ENCODE peak calls at places on chromosomes 7 and 10, in ten cellular contexts. T, N, G, M, Q, S, I, X, K and W are unnamed samples.

GRCh38 chr10:60281792-60282353 is 107.8 kb downstream of the ANK3 start:
- DNase-seq in G (no peak), K (no peak), S (no peak), M (no peak), I (no peak), Q (no peak), N (peak; percentile 14), T (no peak), X (no peak), W (no peak)

GRCh38 chr7:159032753-159033472 is 111.8 kb downstream of the VIPR2 start:
- DNase-seq in K (no peak), X (no peak), T (no peak), I (no peak), N (no peak), Q (no peak), G (no peak), S (no peak), M (no peak), W (no peak)

GRCh38 chr10:24762161-24762924 is 38.7 kb upstream of the ARHGAP21 start:
- DNase-seq in Q (no peak), S (no peak), G (no peak), X (no peak), T (no peak), K (no peak), M (no peak), I (no peak), N (no peak), W (no peak)

GRCh38 chr7:115230882-115231508 is 309.1 kb downstream of the MDFIC start:
- DNase-seq in K (peak; percentile 21), N (no peak), I (no peak), S (no peak), G (peak; percentile 74), M (no peak), Q (peak; percentile 15), T (no peak), X (no peak), W (no peak)

GRCh38 chr7:99224263-99224947 is 16.5 kb upstream of the KPNA7 start:
- DNase-seq in Q (peak; percentile 90), X (no peak), T (no peak), N (no peak), S (no peak), I (peak; percentile 81), G (no peak), M (no peak), K (no peak), W (no peak)

GRCh38 chr7:158821173-158822021 is 7.9 kb downstream of the ESYT2 start:
- DNase-seq in M (no peak), K (no peak), N (no peak), S (no peak), I (no peak), Q (peak; percentile 80), X (no peak), G (no peak), T (no peak), W (no peak)

GRCh38 chr7:117741962-117742361 is 131.3 kb downstream of the CTTNBP2 start:
- DNase-seq in X (no peak), T (no peak), N (no peak), I (no peak), S (no peak), K (no peak), Q (no peak), G (peak; percentile 53), M (no peak), W (no peak)

GRCh38 chr7:16989883-16990413 is 108.2 kb upstream of the AGR3 start:
- DNase-seq in K (no peak), T (no peak), X (peak; percentile 10), S (no peak), Q (peak; percentile 92), I (no peak), N (no peak), G (peak; percentile 61), M (peak; percentile 10), W (no peak)

GRCh38 chr10:87675396-87676376 is 16.0 kb downstream of the PAPSS2 start:
- DNase-seq in M (no peak), I (no peak), K (no peak), G (peak; percentile 59), T (no peak), X (no peak), Q (peak; percentile 73), N (no peak), S (no peak), W (no peak)

GRCh38 chr10:78301891-78302738 is 268.5 kb downstream of the RPS24 start:
- DNase-seq in K (no peak), Q (peak; percentile 11), T (no peak), S (no peak), I (no peak), X (no peak), G (no peak), M (no peak), N (no peak), W (no peak)

GRCh38 chr7:31465285-31465684 is 48.6 kb upstream of the ITPRID1 start:
- DNase-seq in Q (no peak), T (no peak), S (no peak), N (no peak), I (no peak), M (no peak), X (no peak), K (no peak), G (no peak), W (no peak)

GRCh38 chr10:132487241-132488135 is 50.1 kb upstream of the INPP5A start:
- DNase-seq in K (no peak), T (no peak), I (peak; percentile 67), X (no peak), N (no peak), G (no peak), S (no peak), Q (peak; percentile 84), M (no peak), W (no peak)

GRCh38 chr10:18436902-18437301 is 214.5 kb downstream of the NSUN6 start:
- DNase-seq in Q (no peak), S (no peak), G (no peak), T (no peak), X (no peak), M (no peak), I (no peak), N (no peak), K (no peak), W (no peak)

GRCh38 chr10:97510686-97511085 is 12.0 kb downstream of the UBTD1 start:
- DNase-seq in S (no peak), Q (no peak), T (no peak), K (no peak), N (no peak), I (no peak), M (no peak), G (no peak), X (no peak), W (no peak)
- H3K27me3 ChIP-seq in S (no peaks in the 10 kb centered on the region), Q (no peaks in the 10 kb centered on the region), T (no peaks in the 10 kb centered on the region), K (no peaks in the 10 kb centered on the region), N (no peaks in the 10 kb centered on the region), I (no peaks in the 10 kb centered on the region), M (no peaks in the 10 kb centered on the region), G (no peaks in the 10 kb centered on the region), X (no peaks in the 10 kb centered on the region), W (no peaks in the 10 kb centered on the region)

GRCh38 chr7:54292171-54292925 is 249.8 kb upstream of the VSTM2A start:
- DNase-seq in S (no peak), T (no peak), Q (no peak), K (no peak), N (no peak), I (no peak), G (no peak), X (no peak), M (no peak), W (no peak)
- H3K27me3 ChIP-seq in S (no peaks in the 10 kb centered on the region), T (no peaks in the 10 kb centered on the region), Q (no peaks in the 10 kb centered on the region), K (no peaks in the 10 kb centered on the region), N (no peaks in the 10 kb centered on the region), I (no peaks in the 10 kb centered on the region), G (no peaks in the 10 kb centered on the region), X (no peaks in the 10 kb centered on the region), M (no peaks in the 10 kb centered on the region), W (no peaks in the 10 kb centered on the region)

GRCh38 chr10:101263146-101263837 is 34.0 kb upstream of the LBX1 start:
- DNase-seq in G (no peak), M (no peak), I (no peak), T (no peak), S (no peak), X (no peak), K (no peak), Q (no peak), N (no peak), W (no peak)

GRCh38 chr10:101262147-101262546 is 32.9 kb upstream of the LBX1 start:
- DNase-seq in K (no peak), Q (no peak), G (no peak), T (no peak), N (no peak), X (no peak), S (no peak), M (no peak), I (no peak), W (no peak)

GRCh38 chr10:101258179-101258885 is 29.1 kb upstream of the LBX1 start:
- DNase-seq in X (no peak), T (no peak), Q (peak; percentile 30), I (no peak), M (no peak), G (no peak), S (no peak), K (no peak), N (no peak), W (no peak)

GRCh38 chr10:101261702-101262101 is 32.4 kb upstream of the LBX1 start:
- DNase-seq in N (no peak), G (no peak), T (no peak), Q (no peak), X (no peak), I (no peak), M (no peak), S (no peak), K (no peak), W (no peak)

GRCh38 chr10:101260764-101261341 is 31.6 kb upstream of the LBX1 start:
- DNase-seq in Q (no peak), G (no peak), X (no peak), N (no peak), S (no peak), I (no peak), M (no peak), K (no peak), T (no peak), W (no peak)
- H3K27me3 ChIP-seq in Q (peaks cover 11% of the 10 kb centered on the region), G (peaks cover 47% of the 10 kb centered on the region), X (no peaks in the 10 kb centered on the region), N (peaks cover 5% of the 10 kb centered on the region), S (peaks cover 5% of the 10 kb centered on the region), I (no peaks in the 10 kb centered on the region), M (no peaks in the 10 kb centered on the region), K (no peaks in the 10 kb centered on the region), T (peaks cover 4% of the 10 kb centered on the region), W (peaks cover 16% of the 10 kb centered on the region)

DNA sequence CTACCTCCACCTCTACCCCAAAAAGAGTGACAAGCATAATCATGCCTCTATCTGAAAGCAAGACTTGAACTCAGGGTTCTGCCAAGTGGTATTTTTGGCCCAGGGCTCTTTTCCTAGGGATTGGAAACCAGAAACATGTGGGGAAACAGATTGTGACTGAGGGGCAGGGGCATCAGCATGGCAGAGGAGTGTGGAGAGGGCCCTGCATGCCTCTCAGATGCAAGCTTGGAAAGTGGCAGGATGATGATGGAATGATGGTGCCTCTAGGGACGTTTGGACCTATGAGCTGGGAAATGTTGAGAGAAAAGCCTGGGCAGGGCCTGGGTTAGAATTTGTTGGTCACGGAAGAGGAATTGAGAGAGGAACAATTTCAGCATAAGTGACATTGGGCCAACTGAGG is 78.4 kb upstream of the LEP start:
- DNase-seq in I (no peak), Q (no peak), M (no peak), N (no peak), S (no peak), K (no peak), T (no peak), G (no peak), X (no peak), W (no peak)
- H3K27me3 ChIP-seq in I (no peaks in the 10 kb centered on the region), Q (peaks cover 28% of the 10 kb centered on the region), M (no peaks in the 10 kb centered on the region), N (no peaks in the 10 kb centered on the region), S (peaks cover 24% of the 10 kb centered on the region), K (peaks cover under 1% of the 10 kb centered on the region), T (peaks cover 22% of the 10 kb centered on the region), G (peaks cover 46% of the 10 kb centered on the region), X (peaks cover 2% of the 10 kb centered on the region), W (peaks cover 21% of the 10 kb centered on the region)